ENCODE peak calls at places on chromosome 22, in six cellular contexts. S, O, G, L, K and I are unnamed samples.

GRCh38 chr22:32426881-32427280 is 14.8 kb upstream of the RTCB start:
- DNase-seq in S (no peak), O (no peak), G (no peak), L (no peak), K (no peak), I (no peak)

GRCh38 chr22:35489225-35489624 is 51.4 kb upstream of the RASD2 start:
- DNase-seq in S (peak; percentile 60), O (no peak), G (no peak), L (no peak), K (peak; percentile 70), I (peak; percentile 37)

GRCh38 chr22:28454431-28455064 is 225.1 kb downstream of the TTC28 start:
- DNase-seq in S (no peak), O (no peak), G (no peak), L (no peak), K (no peak), I (no peak)

GRCh38 chr22:32926600-32926999 is 125.1 kb downstream of the TIMP3 start:
- DNase-seq in S (no peak), O (no peak), G (no peak), L (peak; percentile 58), K (peak; percentile 6), I (no peak)

GRCh38 chr22:23591203-23591791 is 11.2 kb upstream of the IGLL1 start:
- DNase-seq in S (peak; percentile 72), O (no peak), G (peak; percentile 67), L (peak; percentile 78), K (peak; percentile 51), I (no peak)

GRCh38 chr22:20577549-20577975 is 70.2 kb downstream of the MED15 start:
- DNase-seq in S (no peak), O (no peak), G (no peak), L (no peak), K (no peak), I (no peak)

GRCh38 chr22:23236440-23237139 is 56.3 kb downstream of the BCR start:
- DNase-seq in S (no peak), O (no peak), G (no peak), L (no peak), K (no peak), I (no peak)

GRCh38 chr22:35524966-35525686 is 15.5 kb upstream of the RASD2 start:
- DNase-seq in S (peak; percentile 92), O (no peak), G (peak; percentile 46), L (no peak), K (no peak), I (no peak)

GRCh38 chr22:42889290-42889689 is 32.2 kb upstream of the ARFGAP3 start:
- DNase-seq in S (no peak), O (no peak), G (no peak), L (no peak), K (no peak), I (no peak)

GRCh38 chr22:43346521-43346929 is 3.4 kb upstream of the SCUBE1 start:
- DNase-seq in S (peak; percentile 75), O (peak; percentile 70), G (peak; percentile 74), L (peak; percentile 39), K (peak; percentile 50), I (no peak)

GRCh38 chr22:25838960-25839741 is 97.2 kb downstream of the MYO18B start:
- DNase-seq in S (no peak), O (no peak), G (no peak), L (no peak), K (no peak), I (no peak)

GRCh38 chr22:28116261-28116673 is 197.2 kb upstream of the PITPNB start:
- DNase-seq in S (peak; percentile 83), O (peak; percentile 83), G (no peak), L (peak; percentile 90), K (peak; percentile 61), I (peak; percentile 74)

GRCh38 chr22:26169312-26170111 is at the start of gene SEZ6L:
- DNase-seq in S (no peak), O (no peak), G (no peak), L (no peak), K (no peak), I (no peak)

GRCh38 chr22:27990879-27991278 is 71.8 kb upstream of the PITPNB start:
- DNase-seq in S (peak; percentile 88), O (peak; percentile 81), G (peak; percentile 57), L (peak; percentile 63), K (peak; percentile 6), I (no peak)

GRCh38 chr22:24410110-24410856 is 17.1 kb upstream of the ADORA2A start:
- DNase-seq in S (no peak), O (no peak), G (peak; percentile 12), L (no peak), K (no peak), I (no peak)

GRCh38 chr22:17369553-17370035 is 334 bp downstream of the CECR2 start:
- DNase-seq in S (no peak), O (no peak), G (peak; percentile 50), L (peak; percentile 60), K (no peak), I (no peak)

GRCh38 chr22:21734540-21735197 is 925 bp downstream of the YPEL1 start:
- DNase-seq in S (no peak), O (no peak), G (no peak), L (no peak), K (no peak), I (no peak)

GRCh38 chr22:48071305-48071704 is 1308.9 kb downstream of the TBC1D22A start:
- DNase-seq in S (peak; percentile 26), O (no peak), G (no peak), L (no peak), K (no peak), I (no peak)

GRCh38 chr22:41482319-41482935 is 13.5 kb downstream of the ACO2 start:
- DNase-seq in S (no peak), O (no peak), G (no peak), L (no peak), K (no peak), I (no peak)

GRCh38 chr22:17785185-17786184 is 11.2 kb upstream of the BID start:
- DNase-seq in S (peak; percentile 81), O (no peak), G (peak; percentile 88), L (peak; percentile 38), K (peak; percentile 70), I (no peak)

DNA sequence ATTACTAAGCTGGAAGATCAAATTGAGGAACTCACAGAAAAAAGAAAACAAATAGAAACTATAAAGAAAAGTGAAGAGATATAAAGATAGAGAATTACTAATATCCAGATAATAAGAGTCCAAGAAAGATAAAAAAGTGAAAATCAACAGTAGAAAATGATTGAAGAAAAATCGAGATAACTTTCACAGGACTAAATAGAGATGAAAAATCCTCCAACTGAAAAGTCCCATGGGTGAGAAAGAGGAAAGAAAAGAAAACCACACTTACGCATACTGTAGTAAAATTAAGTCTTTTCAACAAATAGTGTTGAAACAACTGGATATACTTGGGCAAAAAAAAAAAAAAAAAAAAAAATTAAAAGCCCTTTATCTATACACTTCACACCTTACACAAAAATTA is 60.0 kb downstream of the ENTHD1 start:
- DNase-seq in S (no peak), O (no peak), G (no peak), L (no peak), K (no peak), I (no peak)
- H3K27ac ChIP-seq in S (no peak overlapping the region), O (no peak overlapping the region), G (no peak overlapping the region), L (no peak overlapping the region), K (no peak overlapping the region), I (no peak overlapping the region)

GRCh38 chr22:37749831-37750595 is 53.2 kb downstream of the TRIOBP start:
- DNase-seq in S (no peak), O (no peak), G (no peak), L (peak; percentile 50), K (no peak), I (peak; percentile 81)

GRCh38 chr22:37752189-37753061 is 55.3 kb upstream of the GCAT start:
- DNase-seq in S (peak; percentile 97), O (peak; percentile 96), G (peak; percentile 69), L (peak; percentile 99), K (peak; percentile 98), I (peak; percentile 65)

GRCh38 chr22:37749223-37749622 is 52.4 kb downstream of the TRIOBP start:
- DNase-seq in S (no peak), O (no peak), G (no peak), L (no peak), K (no peak), I (no peak)

GRCh38 chr22:37751449-37752188 is 54.8 kb downstream of the TRIOBP start:
- DNase-seq in S (no peak), O (no peak), G (no peak), L (no peak), K (peak; percentile 31), I (no peak)

GRCh38 chr22:37750596-37751162 is 53.8 kb downstream of the TRIOBP start:
- DNase-seq in S (no peak), O (no peak), G (no peak), L (no peak), K (no peak), I (no peak)
- H3K27ac ChIP-seq in S (peak overlapping the region; percentile 97), O (peak overlapping the region; percentile 80), G (peak overlapping the region; percentile 89), L (peak overlapping the region; percentile 84), K (peak overlapping the region; percentile 91), I (peak overlapping the region; percentile 97)

GRCh38 chr22:44783091-44783490 is 30.7 kb downstream of the ARHGAP8 start:
- DNase-seq in S (no peak), O (no peak), G (peak; percentile 41), L (no peak), K (no peak), I (no peak)

GRCh38 chr22:44783581-44783980 is 31.2 kb downstream of the ARHGAP8 start:
- DNase-seq in S (no peak), O (no peak), G (peak; percentile 34), L (no peak), K (no peak), I (no peak)

GRCh38 chr22:44782286-44782830 is 30.0 kb downstream of the ARHGAP8 start:
- DNase-seq in S (no peak), O (no peak), G (peak; percentile 28), L (peak; percentile 37), K (no peak), I (no peak)

GRCh38 chr22:44777364-44777756 is 25.0 kb downstream of the ARHGAP8 start:
- DNase-seq in S (no peak), O (no peak), G (no peak), L (no peak), K (no peak), I (no peak)

GRCh38 chr22:44780876-44781275 is 28.5 kb downstream of the ARHGAP8 start:
- DNase-seq in S (no peak), O (no peak), G (peak; percentile 34), L (no peak), K (no peak), I (no peak)
- H3K27ac ChIP-seq in S (no peak overlapping the region), O (no peak overlapping the region), G (no peak overlapping the region), L (no peak overlapping the region), K (no peak overlapping the region), I (no peak overlapping the region)

GRCh38 chr22:49856343-49856742 is 2.7 kb downstream of the ZBED4 start:
- DNase-seq in S (no peak), O (no peak), G (peak; percentile 28), L (no peak), K (no peak), I (no peak)
- H3K27ac ChIP-seq in S (no peak overlapping the region), O (no peak overlapping the region), G (no peak overlapping the region), L (no peak overlapping the region), K (no peak overlapping the region), I (no peak overlapping the region)

DNA sequence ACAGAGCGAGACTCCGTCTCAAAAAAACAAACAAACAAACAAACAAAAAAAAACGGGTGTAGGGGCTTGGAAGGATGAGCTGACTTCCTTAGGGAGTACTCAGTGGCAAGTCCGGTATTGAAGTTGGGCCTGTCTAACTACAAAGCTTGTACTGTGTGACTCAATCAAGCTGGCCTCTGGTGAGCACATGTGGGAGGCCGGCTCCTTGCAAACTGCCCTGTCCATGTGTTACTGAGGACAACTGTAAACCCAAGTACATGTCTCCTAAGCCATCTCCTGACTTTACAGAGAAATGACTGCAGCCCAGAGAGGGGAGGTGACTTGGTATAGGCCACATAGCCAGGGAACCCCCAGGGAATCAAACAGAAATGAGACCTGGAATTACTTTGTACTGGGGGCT is 11.6 kb downstream of the RIBC2 start:
- DNase-seq in S (no peak), O (peak; percentile 42), G (no peak), L (peak; percentile 22), K (no peak), I (no peak)
- H3K27ac ChIP-seq in S (no peak overlapping the region), O (no peak overlapping the region), G (no peak overlapping the region), L (no peak overlapping the region), K (no peak overlapping the region), I (peak overlapping the region; percentile 43)

GRCh38 chr22:46447906-46448669 is 89.3 kb downstream of the CELSR1 start:
- DNase-seq in S (no peak), O (no peak), G (no peak), L (no peak), K (no peak), I (no peak)
- H3K27ac ChIP-seq in S (no peak overlapping the region), O (no peak overlapping the region), G (no peak overlapping the region), L (no peak overlapping the region), K (no peak overlapping the region), I (no peak overlapping the region)